ENCODE peak calls at places on chromosomes 6 and 20, in four cellular contexts. E is K562, H is HepG2, J is WTC11. C is an unnamed sample.

GRCh38 chr6:111725446-111726112 is 119.9 kb upstream of the TRAF3IP2 start:
- DNase-seq in E (no peak), H (no peak), J (no peak), C (no peak)

GRCh38 chr20:60255426-60255825 is 297.2 kb downstream of the CDH26 start:
- DNase-seq in E (no peak), J (no peak), H (no peak), C (no peak)

GRCh38 chr6:6781877-6782236 is 193.3 kb downstream of the LY86 start:
- DNase-seq in J (no peak), E (no peak), H (no peak), C (no peak)

GRCh38 chr6:70336976-70337375 is 34.1 kb upstream of the COL9A1 start:
- DNase-seq in E (no peak), H (no peak), J (no peak), C (no peak)

GRCh38 chr20:8305449-8305978 is 173.4 kb downstream of the PLCB1 start:
- DNase-seq in H (peak; percentile 83), E (peak; percentile 34), J (peak; percentile 81), C (peak; percentile 30)

GRCh38 chr20:50085481-50086365 is 27.2 kb downstream of the UBE2V1 start:
- DNase-seq in H (peak; percentile 82), E (peak; percentile 60), J (peak; percentile 50), C (no peak)

GRCh38 chr6:43827898-43828297 is 57.9 kb downstream of the VEGFA start:
- DNase-seq in E (no peak), J (no peak), H (no peak), C (no peak)

GRCh38 chr6:16402501-16402900 is 164.1 kb downstream of the GMPR start:
- DNase-seq in H (no peak), J (no peak), E (no peak), C (no peak)

GRCh38 chr6:10413850-10414765 is 766 bp downstream of the TFAP2A start:
- DNase-seq in E (peak; percentile 32), J (peak; percentile 46), H (no peak), C (no peak)

GRCh38 chr20:47493954-47494293 is 7.8 kb upstream of the NCOA3 start:
- DNase-seq in E (no peak), H (no peak), J (no peak), C (no peak)

GRCh38 chr20:40160151-40160550 is 528.9 kb downstream of the MAFB start:
- DNase-seq in J (peak; percentile 59), E (peak; percentile 20), H (peak; percentile 60), C (peak; percentile 7)

GRCh38 chr6:8991844-8992243 is 556.5 kb upstream of the SLC35B3 start:
- DNase-seq in H (no peak), J (no peak), E (no peak), C (no peak)

GRCh38 chr6:90101403-90101802 is 195.2 kb downstream of the BACH2 start:
- DNase-seq in J (no peak), H (no peak), E (no peak), C (no peak)

GRCh38 chr20:12316794-12317193 is 399.1 kb downstream of the BTBD3 start:
- DNase-seq in E (no peak), J (no peak), H (no peak), C (no peak)

GRCh38 chr6:56637640-56638039 is 5.0 kb downstream of the DST start:
- DNase-seq in E (no peak), H (peak; percentile 67), J (no peak), C (peak; percentile 7)

GRCh38 chr20:58503668-58504067 is 11.5 kb downstream of the APCDD1L start:
- DNase-seq in E (no peak), J (no peak), H (no peak), C (no peak)

GRCh38 chr6:124962617-124963415 is 579 bp downstream of the RNF217 start:
- DNase-seq in E (peak; percentile 55), J (peak; percentile 66), H (no peak), C (no peak)

GRCh38 chr20:58449703-58450138 is 60.7 kb downstream of the VAPB start:
- DNase-seq in J (no peak), E (no peak), H (no peak), C (no peak)

GRCh38 chr6:44737829-44738528 is 350.5 kb downstream of the CDC5L start:
- DNase-seq in J (no peak), H (no peak), E (no peak), C (peak; percentile 55)

GRCh38 chr6:157246771-157247484 is 76.4 kb downstream of the TMEM242 start:
- DNase-seq in J (no peak), H (no peak), E (no peak), C (no peak)

GRCh38 chr6:140071601-140072062 is 697.2 kb upstream of the CITED2 start:
- DNase-seq in J (no peak), E (no peak), H (no peak), C (peak; percentile 3)

GRCh38 chr6:43989556-43990248 is 137.6 kb downstream of the MRPL14 start:
- DNase-seq in J (no peak), H (no peak), E (no peak), C (no peak)

GRCh38 chr6:14638932-14639875 is 521.6 kb downstream of the CD83 start:
- DNase-seq in E (no peak), H (no peak), J (no peak), C (peak; percentile 36)

GRCh38 chr20:50038574-50038991 is 55.8 kb downstream of the SNAI1 start:
- DNase-seq in J (peak; percentile 46), E (no peak), H (peak; percentile 77), C (no peak)

GRCh38 chr6:11094411-11094851 is 797 bp downstream of the SMIM13 start:
- DNase-seq in J (peak; percentile 55), E (peak; percentile 46), H (peak; percentile 50), C (no peak)

GRCh38 chr20:56995635-56996075 is 270.8 kb downstream of the BMP7 start:
- DNase-seq in H (peak; percentile 23), E (peak; percentile 60), J (peak; percentile 78), C (no peak)

GRCh38 chr6:40640591-40641293 is 53.6 kb upstream of the LRFN2 start:
- DNase-seq in E (no peak), J (no peak), H (no peak), C (no peak)

GRCh38 chr6:109743739-109744138 is 52.6 kb downstream of the FIG4 start:
- DNase-seq in E (no peak), J (no peak), H (no peak), C (no peak)

GRCh38 chr6:21067521-21067920 is 526.0 kb upstream of the SOX4 start:
- DNase-seq in E (no peak), J (no peak), H (no peak), C (no peak)

GRCh38 chr6:15793288-15793687 is 130.5 kb upstream of the DTNBP1 start:
- DNase-seq in E (peak; percentile 38), H (no peak), J (no peak), C (no peak)

GRCh38 chr6:12504325-12504966 is 212.1 kb upstream of the PHACTR1 start:
- DNase-seq in E (peak; percentile 45), J (peak; percentile 33), H (peak; percentile 47), C (peak; percentile 32)

GRCh38 chr6:108080010-108080780 is 5.7 kb upstream of the OSTM1 start:
- DNase-seq in H (no peak), J (peak; percentile 46), E (no peak), C (no peak)

GRCh38 chr6:138416201-138416600 is 12.2 kb downstream of the HEBP2 start:
- DNase-seq in J (no peak), H (no peak), E (no peak), C (no peak)
- TF ChIP-seq CREM in J (no peak), H (no peak), E (no peak), C (no peak)

DNA sequence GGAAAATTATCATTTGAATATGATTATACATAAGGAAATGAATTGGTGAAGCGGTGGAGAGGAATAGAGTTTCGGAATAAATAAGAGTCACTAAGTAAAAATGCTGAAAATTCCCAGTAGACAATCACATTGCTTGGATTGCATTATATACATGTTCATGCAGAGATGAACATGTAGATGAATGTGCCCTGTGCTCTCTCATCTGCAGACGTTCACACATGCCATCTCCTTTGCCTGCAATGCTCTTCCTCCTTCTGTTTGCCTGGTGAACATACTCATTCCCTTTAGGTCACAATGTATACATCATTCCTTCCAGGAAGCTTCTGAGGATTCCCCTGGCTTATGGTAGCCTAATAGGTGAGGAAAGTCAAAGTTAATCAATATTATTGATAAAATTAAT is 17.9 kb downstream of the DCDC2 start:
- DNase-seq in H (no peak), J (no peak), E (no peak), C (no peak)
- TF ChIP-seq CREM in H (no peak), J (no peak), E (no peak), C (no peak)

GRCh38 chr6:46279874-46280273 is 109.1 kb upstream of the ENPP5 start:
- DNase-seq in H (no peak), E (no peak), J (no peak), C (no peak)
- TF ChIP-seq CREM in H (no peak), E (no peak), J (no peak), C (no peak)

GRCh38 chr20:14597206-14597715 is 259.8 kb upstream of the FLRT3 start:
- DNase-seq in J (no peak), H (no peak), E (no peak), C (no peak)
- TF ChIP-seq CREM in J (no peak), H (no peak), E (no peak), C (no peak)

DNA sequence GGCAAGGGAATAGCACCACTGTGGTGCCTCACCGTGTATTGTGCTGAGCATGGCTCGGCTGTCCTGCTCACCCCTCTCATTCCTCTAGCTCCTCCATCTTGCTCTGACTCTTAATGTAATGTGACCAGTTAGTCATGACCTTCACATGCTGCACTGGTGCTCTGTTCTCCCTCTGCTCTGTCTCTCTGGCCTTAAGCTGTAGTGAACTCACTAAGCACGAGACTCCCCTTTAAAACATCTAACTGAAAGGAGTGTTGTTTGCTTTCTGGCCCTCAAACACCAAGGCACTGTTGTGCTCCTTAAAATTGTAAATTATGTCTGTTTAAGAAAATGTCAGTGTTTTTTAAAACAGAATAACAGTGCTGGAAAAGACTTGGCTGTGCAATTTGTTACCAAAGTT is 140.4 kb downstream of the HDGFL1 start:
- DNase-seq in E (no peak), J (no peak), H (no peak), C (no peak)
- TF ChIP-seq CREM in E (no peak), J (no peak), H (no peak), C (no peak)

DNA sequence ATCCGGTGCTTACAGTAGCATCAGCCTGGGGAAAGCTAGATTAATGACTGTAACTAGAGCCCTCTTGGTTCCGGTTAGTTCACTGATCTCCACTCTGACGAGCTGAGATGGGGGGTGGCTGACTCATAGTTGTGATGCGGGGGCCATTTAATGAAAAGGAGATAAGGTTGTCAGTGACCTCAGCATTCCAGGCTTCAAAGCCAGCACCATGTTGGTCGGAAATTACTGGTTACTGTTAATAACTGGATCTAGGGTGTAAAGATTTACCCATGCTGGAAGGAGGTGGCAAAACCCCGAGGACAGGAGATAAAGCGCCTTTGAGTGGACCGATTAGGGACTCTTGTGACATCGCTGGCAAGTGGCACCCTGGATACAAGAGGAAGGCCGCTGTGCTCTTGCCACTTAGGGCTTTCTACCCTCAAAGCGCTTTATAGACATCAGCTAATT is 21.1 kb downstream of the FOXC1 start:
- DNase-seq in J (no peak), E (peak; percentile 53), H (no peak), C (no peak)
- TF ChIP-seq CREM in J (no peak), E (peak; percentile 74), H (no peak), C (no peak)